ENCODE peak calls at places on chromosomes 4 and X, in six cellular contexts. One of them, this sample, is unnamed. For H3K27me3, the result is how much of the 10 kb centered on the place peaks cover.

GRCh38 chrX:155235891-155236290 is 19.6 kb downstream of the VBP1 start:
- DNase-seq in neuronal stem cell: no peak
- DNase-seq in H1: no peak
- DNase-seq in mesenchymal stem cell: peak
- DNase-seq in H9: no peak
- DNase-seq in trophoblast cell: no peak
- DNase-seq in this sample: no peak

GRCh38 chr4:24980064-24980690 is 50.6 kb downstream of the LGI2 start:
- DNase-seq in H1: peak
- DNase-seq in neuronal stem cell: peak
- DNase-seq in trophoblast cell: peak
- DNase-seq in H9: peak
- DNase-seq in mesenchymal stem cell: peak
- DNase-seq in this sample: peak

GRCh38 chr4:181018998-181019397 is 1224.2 kb upstream of the TENM3 start:
- DNase-seq in trophoblast cell: no peak
- DNase-seq in neuronal stem cell: no peak
- DNase-seq in H9: no peak
- DNase-seq in H1: no peak
- DNase-seq in mesenchymal stem cell: no peak
- DNase-seq in this sample: no peak

GRCh38 chr4:157014621-157015591 is 43.3 kb upstream of the PDGFC start:
- DNase-seq in trophoblast cell: peak
- DNase-seq in neuronal stem cell: no peak
- DNase-seq in H1: no peak
- DNase-seq in mesenchymal stem cell: peak
- DNase-seq in H9: peak
- DNase-seq in this sample: peak

GRCh38 chr4:125750827-125751466 is 436.2 kb downstream of the FAT4 start:
- DNase-seq in H9: peak
- DNase-seq in H1: no peak
- DNase-seq in trophoblast cell: no peak
- DNase-seq in neuronal stem cell: peak
- DNase-seq in mesenchymal stem cell: peak
- DNase-seq in this sample: peak

GRCh38 chr4:103098746-103099421 is 750 bp downstream of the BDH2 start:
- DNase-seq in neuronal stem cell: no peak
- DNase-seq in mesenchymal stem cell: peak
- DNase-seq in H9: no peak
- DNase-seq in trophoblast cell: no peak
- DNase-seq in H1: no peak
- DNase-seq in this sample: peak

GRCh38 chrX:78595901-78596502 is 63.1 kb downstream of the RTL3 start:
- DNase-seq in neuronal stem cell: peak
- DNase-seq in mesenchymal stem cell: peak
- DNase-seq in trophoblast cell: no peak
- DNase-seq in H9: no peak
- DNase-seq in H1: peak
- DNase-seq in this sample: no peak

GRCh38 chr4:20687894-20688293 is 12.4 kb upstream of the PACRGL start:
- DNase-seq in H9: no peak
- DNase-seq in trophoblast cell: no peak
- DNase-seq in H1: no peak
- DNase-seq in neuronal stem cell: no peak
- DNase-seq in mesenchymal stem cell: peak
- DNase-seq in this sample: peak

GRCh38 chr4:4869380-4869723 is 9.9 kb downstream of the MSX1 start:
- DNase-seq in H9: no peak
- DNase-seq in trophoblast cell: no peak
- DNase-seq in mesenchymal stem cell: no peak
- DNase-seq in H1: peak
- DNase-seq in neuronal stem cell: peak
- DNase-seq in this sample: no peak

GRCh38 chr4:130068072-130068471 is 972.1 kb downstream of the C4orf33 start:
- DNase-seq in neuronal stem cell: no peak
- DNase-seq in trophoblast cell: no peak
- DNase-seq in mesenchymal stem cell: no peak
- DNase-seq in H9: no peak
- DNase-seq in H1: no peak
- DNase-seq in this sample: no peak

GRCh38 chr4:121100093-121100775 is 27.9 kb upstream of the NDNF start:
- DNase-seq in H1: no peak
- DNase-seq in mesenchymal stem cell: no peak
- DNase-seq in trophoblast cell: no peak
- DNase-seq in neuronal stem cell: no peak
- DNase-seq in H9: no peak
- DNase-seq in this sample: no peak

GRCh38 chrX:147890766-147891165 is 21.0 kb upstream of the FMR1 start:
- DNase-seq in neuronal stem cell: no peak
- DNase-seq in H1: no peak
- DNase-seq in mesenchymal stem cell: no peak
- DNase-seq in trophoblast cell: no peak
- DNase-seq in H9: no peak
- DNase-seq in this sample: no peak

GRCh38 chr4:48234575-48234974 is 35.1 kb downstream of the TEC start:
- DNase-seq in mesenchymal stem cell: no peak
- DNase-seq in neuronal stem cell: no peak
- DNase-seq in trophoblast cell: no peak
- DNase-seq in H1: no peak
- DNase-seq in H9: no peak
- DNase-seq in this sample: no peak

GRCh38 chr4:16909245-16909644 is 10.8 kb upstream of the LDB2 start:
- DNase-seq in trophoblast cell: no peak
- DNase-seq in neuronal stem cell: no peak
- DNase-seq in H1: no peak
- DNase-seq in H9: no peak
- DNase-seq in mesenchymal stem cell: no peak
- DNase-seq in this sample: no peak

DNA sequence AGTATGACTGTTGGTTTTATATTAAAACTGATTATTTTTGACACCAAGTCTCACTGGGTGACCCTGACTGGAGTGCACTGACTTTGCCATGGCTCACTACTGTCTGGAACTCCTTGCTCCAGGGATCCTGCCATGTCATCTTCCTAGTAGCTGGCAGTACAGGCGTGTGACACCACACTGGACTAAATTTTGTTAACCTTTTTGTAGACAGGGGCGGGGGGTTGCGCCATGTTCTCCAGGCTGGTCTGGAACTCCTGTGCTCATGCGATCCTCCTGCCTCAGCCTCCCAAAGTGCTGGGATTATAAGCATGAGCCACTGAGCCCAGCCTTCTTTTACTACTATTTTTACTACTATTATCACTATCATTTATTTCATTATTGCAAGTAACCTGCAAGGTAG is 8.9 kb downstream of the XAGE1A start:
- DNase-seq in mesenchymal stem cell: no peak
- DNase-seq in neuronal stem cell: no peak
- DNase-seq in H1: no peak
- DNase-seq in trophoblast cell: no peak
- DNase-seq in H9: no peak
- DNase-seq in this sample: no peak
- H4K91ac ChIP-seq in mesenchymal stem cell: no peak
- H4K91ac ChIP-seq in neuronal stem cell: no peak
- H4K91ac ChIP-seq in H1: no peak
- H4K91ac ChIP-seq in trophoblast cell: no peak
- H4K91ac ChIP-seq in H9: no peak
- H4K91ac ChIP-seq in this sample: no peak

GRCh38 chr4:113602829-113603228 is 158.7 kb downstream of the CAMK2D start:
- DNase-seq in H9: no peak
- DNase-seq in trophoblast cell: no peak
- DNase-seq in H1: no peak
- DNase-seq in neuronal stem cell: no peak
- DNase-seq in mesenchymal stem cell: no peak
- DNase-seq in this sample: no peak
- H3K27me3 ChIP-seq in H9: under half
- H3K27me3 ChIP-seq in trophoblast cell: under half
- H3K27me3 ChIP-seq in H1: under half
- H3K27me3 ChIP-seq in neuronal stem cell: under half
- H3K27me3 ChIP-seq in mesenchymal stem cell: under half
- H3K27me3 ChIP-seq in this sample: under half

GRCh38 chr4:8533274-8533865 is 46.8 kb upstream of the GPR78 start:
- DNase-seq in H9: no peak
- DNase-seq in H1: no peak
- DNase-seq in neuronal stem cell: no peak
- DNase-seq in mesenchymal stem cell: no peak
- DNase-seq in trophoblast cell: peak
- DNase-seq in this sample: no peak
- H4K91ac ChIP-seq in H9: peak
- H4K91ac ChIP-seq in H1: peak
- H4K91ac ChIP-seq in neuronal stem cell: no peak
- H4K91ac ChIP-seq in mesenchymal stem cell: no peak
- H4K91ac ChIP-seq in trophoblast cell: peak
- H4K91ac ChIP-seq in this sample: no peak

DNA sequence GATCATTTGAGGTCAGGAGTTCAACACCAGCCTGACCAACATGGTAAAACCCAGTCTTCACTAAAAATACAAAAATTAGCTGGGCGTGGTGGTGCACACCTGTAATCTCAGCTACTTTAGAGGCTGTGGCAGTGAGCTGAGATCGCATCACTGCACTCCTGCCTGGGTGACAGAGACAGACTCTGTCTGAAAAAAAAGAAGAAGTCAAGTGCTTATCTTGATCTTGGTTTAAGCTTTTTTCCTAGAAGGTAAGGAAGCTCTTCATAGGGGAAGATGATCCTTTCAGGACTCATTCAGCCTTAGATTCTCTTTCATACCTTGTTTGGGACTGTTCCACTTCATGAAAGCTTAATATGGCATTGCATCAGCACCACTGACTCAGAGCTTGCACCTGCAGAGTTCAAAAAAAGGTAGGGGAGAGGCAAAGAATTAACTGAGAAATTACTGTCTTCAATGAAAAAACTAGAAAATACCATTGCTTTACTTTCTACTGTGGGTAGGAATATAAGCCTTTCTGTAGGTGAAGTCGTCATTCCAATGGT is 70.8 kb upstream of the EPGN start:
- DNase-seq in H9: no peak
- DNase-seq in neuronal stem cell: no peak
- DNase-seq in H1: no peak
- DNase-seq in trophoblast cell: peak
- DNase-seq in mesenchymal stem cell: no peak
- DNase-seq in this sample: no peak
- H3K27me3 ChIP-seq in H9: under half
- H3K27me3 ChIP-seq in neuronal stem cell: under half
- H3K27me3 ChIP-seq in H1: under half
- H3K27me3 ChIP-seq in trophoblast cell: under half
- H3K27me3 ChIP-seq in mesenchymal stem cell: under half
- H3K27me3 ChIP-seq in this sample: under half

This sample was measured in IMR-90.